ENCODE peak calls at places on chromosomes 7 and 10, in eight cellular contexts. I is GM23338; F is heart right ventricle; O is aorta; K is CD8-positive, alpha-beta T cell; L is heart left ventricle; X is right lobe of liver; Y is GM23248. Z is an unnamed sample.

GRCh38 chr10:30970760-30971460 is 60.8 kb downstream of the ZNF438 start:
- DNase-seq in O (no peak), L (peak; percentile 32), I (no peak), Y (peak; percentile 71), F (no peak), K (no peak), X (no peak), Z (no peak)

GRCh38 chr7:101835136-101835535 is 17.7 kb downstream of the CUX1 start:
- DNase-seq in Y (no peak), X (peak; percentile 28), I (no peak), O (no peak), L (no peak), K (no peak), F (no peak), Z (no peak)

GRCh38 chr7:85184599-85185354 is 2.1 kb downstream of the SEMA3D start:
- DNase-seq in K (peak; percentile 8), L (no peak), O (peak; percentile 62), I (peak; percentile 58), F (no peak), X (no peak), Y (peak; percentile 64), Z (no peak)

GRCh38 chr10:97213431-97213830 is 27.7 kb upstream of the SLIT1 start:
- DNase-seq in F (no peak), X (no peak), I (no peak), L (no peak), O (no peak), Y (no peak), K (no peak), Z (no peak)

GRCh38 chr7:70693300-70693689 is 438.6 kb upstream of the GALNT17 start:
- DNase-seq in L (peak; percentile 48), Y (peak; percentile 79), I (no peak), O (peak; percentile 57), F (no peak), K (no peak), X (peak; percentile 79), Z (no peak)

GRCh38 chr10:26220901-26221300 is 4.3 kb downstream of the GAD2 start:
- DNase-seq in X (no peak), F (no peak), I (no peak), L (no peak), Y (no peak), K (no peak), O (no peak), Z (no peak)

GRCh38 chr7:146366938-146367337 is 250.3 kb downstream of the CNTNAP2 start:
- DNase-seq in Y (peak; percentile 16), L (no peak), X (no peak), K (no peak), F (no peak), O (no peak), I (no peak), Z (no peak)

GRCh38 chr7:92623544-92623943 is 33.4 kb upstream of the FAM133B start:
- DNase-seq in X (no peak), Y (no peak), I (no peak), F (no peak), L (no peak), K (no peak), O (no peak), Z (no peak)

GRCh38 chr7:3399858-3400257 is 98.8 kb downstream of the SDK1 start:
- DNase-seq in F (no peak), L (no peak), Y (peak; percentile 3), X (no peak), K (no peak), I (peak; percentile 95), O (no peak), Z (peak; percentile 88)

GRCh38 chr10:71735709-71736569 is 16.4 kb upstream of the C10orf105 start:
- DNase-seq in L (no peak), I (no peak), O (peak; percentile 58), X (no peak), K (peak; percentile 71), F (no peak), Y (no peak), Z (no peak)

GRCh38 chr10:71731791-71732190 is 12.2 kb upstream of the C10orf105 start:
- DNase-seq in F (no peak), Y (no peak), X (no peak), O (no peak), I (no peak), L (no peak), K (peak; percentile 42), Z (no peak)

GRCh38 chr10:71737356-71738172 is 18.0 kb upstream of the C10orf105 start:
- DNase-seq in O (no peak), L (no peak), F (no peak), Y (peak; percentile 38), I (no peak), K (no peak), X (no peak), Z (no peak)

GRCh38 chr10:71736570-71737355 is 17.2 kb upstream of the C10orf105 start:
- DNase-seq in L (no peak), F (no peak), I (no peak), K (no peak), Y (no peak), X (no peak), O (no peak), Z (no peak)

GRCh38 chr10:71734797-71735196 is 15.2 kb upstream of the C10orf105 start:
- DNase-seq in Y (no peak), K (no peak), L (no peak), I (no peak), O (no peak), X (no peak), F (no peak), Z (no peak)
- H3K4me1 ChIP-seq in Y (peaks cover 11% of the 10 kb centered on the region), K (peaks cover 99% of the 10 kb centered on the region), L (no peaks in the 10 kb centered on the region), I (no peaks in the 10 kb centered on the region), O (no peaks in the 10 kb centered on the region), X (no peaks in the 10 kb centered on the region), F (peaks cover 35% of the 10 kb centered on the region), Z (peaks cover 3% of the 10 kb centered on the region)

DNA sequence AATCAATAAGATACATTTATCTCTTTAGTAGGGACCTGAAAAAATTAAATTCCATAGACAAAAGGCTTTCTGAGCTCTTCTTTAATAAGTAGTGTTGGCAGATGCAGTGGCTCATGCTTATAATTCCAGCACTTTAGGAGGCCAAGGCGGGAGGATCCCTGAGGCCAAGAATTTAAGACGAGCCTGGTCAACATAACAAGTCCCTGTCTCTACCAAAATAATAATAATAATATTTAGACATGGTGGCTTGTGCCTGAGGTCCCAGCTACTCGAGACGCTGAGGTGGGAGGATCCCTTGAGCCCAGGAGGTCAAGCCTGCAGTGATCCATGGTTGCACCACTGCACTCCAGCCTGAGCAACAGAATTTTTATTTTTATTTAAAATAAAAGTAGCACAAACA is 280.8 kb downstream of the ADK start:
- DNase-seq in O (no peak), F (no peak), X (no peak), Y (no peak), I (no peak), K (no peak), L (no peak), Z (no peak)
- H3K4me1 ChIP-seq in O (no peaks in the 10 kb centered on the region), F (peaks cover 4% of the 10 kb centered on the region), X (no peaks in the 10 kb centered on the region), Y (peaks cover 26% of the 10 kb centered on the region), I (peaks cover 17% of the 10 kb centered on the region), K (no peaks in the 10 kb centered on the region), L (no peaks in the 10 kb centered on the region), Z (no peaks in the 10 kb centered on the region)

GRCh38 chr7:132403465-132404110 is 172.7 kb downstream of the PLXNA4 start:
- DNase-seq in F (no peak), Y (no peak), L (no peak), X (no peak), O (no peak), I (no peak), K (no peak), Z (no peak)
- H3K4me1 ChIP-seq in F (peaks cover 47% of the 10 kb centered on the region), Y (peaks cover 3% of the 10 kb centered on the region), L (no peaks in the 10 kb centered on the region), X (no peaks in the 10 kb centered on the region), O (peaks cover 6% of the 10 kb centered on the region), I (peaks cover 6% of the 10 kb centered on the region), K (no peaks in the 10 kb centered on the region), Z (peaks cover 1% of the 10 kb centered on the region)

GRCh38 chr10:95280637-95281036 is 10.2 kb downstream of the PDLIM1 start:
- DNase-seq in X (peak; percentile 79), I (no peak), Y (no peak), O (no peak), K (no peak), L (no peak), F (no peak), Z (no peak)

GRCh38 chr10:95278061-95278988 is 12.5 kb downstream of the PDLIM1 start:
- DNase-seq in O (no peak), F (no peak), Y (peak; percentile 54), X (no peak), K (no peak), L (no peak), I (peak; percentile 46), Z (no peak)

GRCh38 chr10:95277614-95278013 is 13.2 kb downstream of the PDLIM1 start:
- DNase-seq in O (no peak), Y (no peak), F (no peak), X (no peak), L (no peak), I (no peak), K (no peak), Z (no peak)

GRCh38 chr10:95281206-95281605 is 9.6 kb downstream of the PDLIM1 start:
- DNase-seq in I (no peak), F (no peak), X (no peak), L (no peak), O (no peak), Y (no peak), K (no peak), Z (no peak)

DNA sequence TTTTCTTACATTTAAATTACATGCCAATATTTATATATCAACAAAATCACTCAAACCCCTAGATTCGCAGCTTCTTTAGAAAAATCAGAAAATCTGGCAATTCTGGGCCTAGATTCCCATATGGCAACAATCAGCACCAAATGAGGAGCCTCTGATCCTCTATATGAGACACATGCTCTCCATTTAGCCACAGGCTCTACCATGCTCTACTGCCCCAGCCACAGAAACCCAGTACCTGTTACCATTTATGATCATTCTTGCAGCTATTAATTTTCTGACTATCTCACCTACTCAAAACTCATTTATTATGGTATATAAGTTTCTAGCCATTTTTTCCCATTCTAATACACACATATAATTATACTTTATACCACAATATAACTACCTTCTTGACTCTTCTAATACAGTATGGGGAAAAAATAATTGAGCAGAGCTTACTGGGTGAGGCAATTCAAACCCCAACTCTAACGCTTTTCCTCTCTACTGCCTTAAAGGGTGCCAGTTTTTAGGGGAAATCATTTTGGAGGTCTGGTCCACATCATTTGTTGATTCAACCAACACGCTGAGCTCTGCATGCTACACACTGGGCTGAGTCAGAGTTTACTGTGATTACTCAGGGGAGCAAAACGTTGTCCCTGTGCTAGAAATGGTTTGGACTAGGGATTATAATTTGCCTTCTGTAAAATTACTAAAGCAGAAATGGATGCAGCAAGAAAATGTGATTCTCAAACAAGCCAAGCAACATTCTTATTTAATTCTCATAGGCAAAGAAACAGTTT is 11.6 kb downstream of the PDLIM1 start:
- DNase-seq in O (no peak), X (no peak), K (no peak), L (no peak), I (no peak), F (no peak), Y (peak; percentile 93), Z (no peak)
- H3K4me1 ChIP-seq in O (peaks cover 9% of the 10 kb centered on the region), X (no peaks in the 10 kb centered on the region), K (no peaks in the 10 kb centered on the region), L (peaks cover 18% of the 10 kb centered on the region), I (peaks cover 23% of the 10 kb centered on the region), F (peaks cover 84% of the 10 kb centered on the region), Y (peaks cover 57% of the 10 kb centered on the region), Z (peaks cover 2% of the 10 kb centered on the region)

Z was measured in iPS DF 6.9.